ENCODE peak calls at places on chromosomes 3 and 15, in ten cellular contexts. C is GOT3, Z is mucosa of descending colon, D is NCI-H774, B is HT-29, H is H4, Q is AG10803, K is T-helper 17 cell, X is midbrain, O is AG09319. J is an unnamed sample.

GRCh38 chr15:101102746-101103145 is 149.1 kb downstream of the CHSY1 start:
- DNase-seq in X (no peak), O (no peak), D (no peak), H (no peak), K (no peak), Q (no peak), B (no peak), C (no peak), Z (no peak), J (no peak)

GRCh38 chr3:61081554-61081953 is 169.7 kb downstream of the FHIT start:
- DNase-seq in K (no peak), D (no peak), B (no peak), X (no peak), O (no peak), H (no peak), Q (no peak), C (no peak), Z (no peak), J (no peak)

GRCh38 chr3:14412831-14413380 is 10.5 kb downstream of the SLC6A6 start:
- DNase-seq in D (no peak), K (no peak), H (no peak), Q (no peak), O (no peak), Z (no peak), X (no peak), C (no peak), B (no peak), J (no peak)

GRCh38 chr3:113743006-113743639 is 2.9 kb downstream of the NAA50 start:
- DNase-seq in D (no peak), Q (no peak), H (no peak), K (no peak), C (no peak), Z (no peak), B (no peak), X (no peak), O (no peak), J (no peak)

GRCh38 chr15:80210612-80211554 is 41.1 kb downstream of the CTXND1 start:
- DNase-seq in B (no peak), D (no peak), Q (no peak), Z (no peak), X (no peak), O (no peak), K (no peak), H (no peak), C (no peak), J (no peak)

GRCh38 chr3:121165397-121165837 is 257.4 kb downstream of the STXBP5L start:
- DNase-seq in K (no peak), B (peak), Q (no peak), C (no peak), O (no peak), D (no peak), Z (no peak), X (no peak), H (peak), J (no peak)

GRCh38 chr15:28902856-28903255 is 17.1 kb downstream of the APBA2 start:
- DNase-seq in H (no peak), O (no peak), C (no peak), X (no peak), B (no peak), K (no peak), Z (no peak), Q (no peak), D (no peak), J (no peak)

GRCh38 chr15:74531144-74531811 is 9.7 kb upstream of the ARID3B start:
- DNase-seq in Q (peak), H (peak), C (no peak), K (no peak), D (no peak), B (no peak), Z (no peak), O (peak), X (no peak), J (no peak)

GRCh38 chr3:101677436-101678286 is 729 bp upstream of the ZBTB11 start:
- DNase-seq in O (no peak), X (no peak), H (no peak), K (no peak), Q (no peak), C (no peak), Z (peak), B (peak), D (no peak), J (no peak)

GRCh38 chr15:60070838-60071493 is 66.9 kb downstream of the FOXB1 start:
- DNase-seq in Q (peak), D (no peak), X (no peak), Z (no peak), C (no peak), K (no peak), O (no peak), H (peak), B (peak), J (no peak)

GRCh38 chr15:39455502-39455991 is 125.3 kb upstream of the THBS1 start:
- DNase-seq in O (peak), H (peak), Q (peak), K (no peak), Z (no peak), B (peak), D (no peak), X (no peak), C (no peak), J (no peak)